ENCODE peak calls at places on chromosome 16, in five cellular contexts. J, M, H, A and P are unnamed samples. For H3K27me3, the result is how much of the 10 kb centered on the place peaks cover.

GRCh38 chr16:82031116-82032084 is 3.7 kb upstream of the HSD17B2 start:
- DNase-seq in A (no peak), J (no peak), H (no peak), M (no peak), P (no peak)

GRCh38 chr16:56691885-56692284 is 9.6 kb downstream of the MT1X start:
- DNase-seq in A (peak), M (no peak), J (peak), H (peak), P (no peak)

GRCh38 chr16:6573577-6573976 is 759.1 kb upstream of the RBFOX1 start:
- DNase-seq in M (peak), H (peak), A (peak), J (no peak), P (no peak)

GRCh38 chr16:4945560-4946502 is 8.9 kb upstream of the PPL start:
- DNase-seq in A (peak), M (no peak), H (no peak), J (no peak), P (peak)

GRCh38 chr16:78520470-78520869 is 421.0 kb downstream of the WWOX start:
- DNase-seq in A (no peak), H (no peak), M (no peak), J (no peak), P (no peak)

GRCh38 chr16:67357561-67357960 is 30.9 kb downstream of the LRRC36 start:
- DNase-seq in H (no peak), J (no peak), A (no peak), M (no peak), P (no peak)

GRCh38 chr16:56709686-56710040 is 20.3 kb upstream of the NUP93 start:
- DNase-seq in H (no peak), A (no peak), J (no peak), M (no peak), P (no peak)

GRCh38 chr16:12758670-12759558 is 44.8 kb downstream of the CPPED1 start:
- DNase-seq in M (no peak), H (no peak), J (no peak), A (no peak), P (no peak)

GRCh38 chr16:85928411-85928820 is 29.5 kb downstream of the IRF8 start:
- DNase-seq in J (peak), A (no peak), M (no peak), H (peak), P (peak)

GRCh38 chr16:31874354-31875111 is 926 bp downstream of the ZNF267 start:
- DNase-seq in J (no peak), A (peak), H (no peak), M (peak), P (no peak)

GRCh38 chr16:72501739-72502653 is 330.0 kb upstream of the PMFBP1 start:
- DNase-seq in J (peak), M (peak), A (peak), H (peak), P (peak)

GRCh38 chr16:22161999-22162657 is at the start of gene SDR42E2:
- DNase-seq in H (peak), J (no peak), A (peak), M (peak), P (no peak)

GRCh38 chr16:716250-716607 is 1.3 kb downstream of the METRN start:
- DNase-seq in M (no peak), A (peak), J (peak), H (no peak), P (peak)

GRCh38 chr16:78684040-78684611 is 584.7 kb downstream of the WWOX start:
- DNase-seq in J (peak), A (peak), M (no peak), H (peak), P (peak)

GRCh38 chr16:29023279-29024278 is 38.7 kb downstream of the LAT start:
- DNase-seq in M (no peak), A (peak), H (no peak), J (no peak), P (no peak)

GRCh38 chr16:21302898-21303528 is 24.9 kb upstream of the CRYM start:
- DNase-seq in J (no peak), M (no peak), A (no peak), H (peak), P (no peak)

GRCh38 chr16:86952769-86953168 is 364.4 kb downstream of the C16orf95 start:
- DNase-seq in M (no peak), J (no peak), H (no peak), A (no peak), P (no peak)

GRCh38 chr16:66574081-66574480 is 5.2 kb upstream of the CMTM2 start:
- DNase-seq in A (no peak), M (no peak), J (no peak), H (no peak), P (no peak)

GRCh38 chr16:84282533-84282932 is 12.1 kb upstream of the WFDC1 start:
- DNase-seq in H (no peak), A (no peak), J (no peak), M (no peak), P (no peak)

GRCh38 chr16:50467943-50468748 is 80.0 kb upstream of the NKD1 start:
- DNase-seq in M (no peak), J (peak), H (peak), A (no peak), P (no peak)

GRCh38 chr16:15960124-15960971 is 10.9 kb downstream of the ABCC1 start:
- DNase-seq in J (no peak), M (no peak), A (no peak), H (no peak), P (no peak)

GRCh38 chr16:15961557-15962205 is 12.3 kb downstream of the ABCC1 start:
- DNase-seq in H (no peak), A (no peak), J (no peak), M (no peak), P (no peak)

GRCh38 chr16:15961060-15961511 is 11.7 kb downstream of the ABCC1 start:
- DNase-seq in M (peak), A (no peak), J (no peak), H (no peak), P (no peak)

GRCh38 chr16:15955425-15955824 is 6.0 kb downstream of the ABCC1 start:
- DNase-seq in M (no peak), J (no peak), H (no peak), A (no peak), P (no peak)

DNA sequence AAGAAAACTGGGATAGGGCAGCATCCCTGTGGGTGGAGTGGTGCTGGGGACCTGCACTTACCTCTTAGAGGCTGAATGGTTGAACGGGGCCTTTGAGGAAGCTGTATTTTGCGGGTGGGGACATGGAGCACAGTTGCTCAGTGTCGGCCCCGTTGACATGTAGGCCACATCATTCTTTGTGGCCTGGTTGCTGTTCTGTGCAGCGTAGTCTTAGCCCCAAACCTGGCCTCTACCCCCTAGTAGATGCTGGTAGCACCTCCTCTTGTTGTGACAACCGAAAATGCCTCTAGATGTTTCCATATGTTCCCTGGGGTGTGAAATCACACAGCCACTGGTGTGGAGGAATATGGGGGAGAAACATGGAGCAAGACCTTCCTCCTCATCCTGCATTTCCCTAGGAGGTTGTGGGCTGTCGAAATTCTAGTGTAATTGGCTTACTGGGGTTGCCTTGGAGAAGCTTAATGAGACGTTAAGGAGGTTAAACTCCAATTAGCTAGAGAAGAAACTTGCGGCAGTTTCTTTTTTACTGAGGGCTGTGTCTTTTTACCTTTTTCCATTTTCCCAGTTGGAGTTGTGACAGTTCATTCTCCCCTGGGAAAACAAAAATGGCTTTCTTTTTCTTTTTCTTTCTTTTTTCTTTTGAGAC is 9.4 kb downstream of the ABCC1 start:
- DNase-seq in H (no peak), J (no peak), M (no peak), A (no peak), P (no peak)
- H3K27ac ChIP-seq in H (no peak), J (no peak), M (no peak), A (no peak), P (no peak)

DNA sequence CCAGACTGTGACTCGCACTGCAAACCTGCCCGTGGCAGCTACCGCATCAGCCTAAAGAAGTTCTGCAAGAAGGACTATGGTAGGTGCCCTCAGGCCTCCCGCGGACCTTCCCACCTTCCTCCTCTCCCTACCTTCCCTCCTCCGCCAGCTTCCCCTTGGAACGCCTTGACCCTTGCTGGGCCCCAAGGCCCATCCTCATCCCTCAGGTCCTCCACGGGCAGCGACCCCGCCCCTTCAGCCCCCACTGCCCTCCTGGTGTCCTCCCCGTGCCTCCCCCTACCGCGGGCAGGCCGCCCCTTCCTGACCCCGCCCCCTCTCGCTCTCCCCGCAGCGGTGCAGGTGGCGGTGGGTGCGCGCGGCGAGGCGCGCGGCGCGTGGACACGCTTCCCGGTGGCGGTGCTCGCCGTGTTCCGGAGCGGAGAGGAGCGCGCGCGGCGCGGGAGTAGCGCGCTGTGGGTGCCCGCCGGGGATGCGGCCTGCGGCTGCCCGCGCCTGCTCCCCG is 1.5 kb upstream of the TBC1D24 start:
- DNase-seq in A (peak), J (no peak), H (no peak), M (no peak), P (peak)
- H3K27me3 ChIP-seq in A (under half), J (under half), H (half or more), M (under half), P (under half)

DNA sequence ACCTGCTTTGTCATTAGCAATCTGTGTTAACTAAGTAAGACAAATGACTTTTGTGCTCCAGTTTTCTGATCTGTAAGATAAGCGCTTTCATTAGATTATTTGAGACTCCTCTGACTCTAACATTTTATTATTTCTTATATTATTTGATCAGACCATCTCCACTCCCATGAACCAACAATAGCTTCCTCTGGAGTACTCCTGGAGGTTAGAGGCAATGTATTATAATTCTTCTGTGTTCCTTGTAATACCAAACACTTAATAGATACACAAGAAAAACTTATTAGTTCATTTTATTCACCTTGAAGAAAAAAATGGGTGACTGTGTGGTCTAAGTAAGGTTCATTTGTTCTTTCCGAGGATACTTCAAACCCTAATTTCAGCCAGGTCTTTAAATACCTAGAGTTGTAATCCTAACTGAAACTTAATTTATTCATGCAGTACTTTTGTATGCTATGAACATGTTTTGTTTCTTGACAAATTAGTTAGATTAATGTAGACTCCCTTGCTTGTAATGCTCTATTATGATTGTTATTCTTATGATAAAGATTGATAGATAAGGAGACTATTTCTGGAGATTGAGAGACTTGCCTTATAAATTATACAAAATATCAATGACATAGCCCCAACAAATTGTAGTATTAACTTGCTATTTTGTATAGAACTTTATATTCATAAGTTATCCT is 53.9 kb downstream of the NQO1 start:
- DNase-seq in A (no peak), H (no peak), J (no peak), M (no peak), P (no peak)
- H3K4me3 ChIP-seq in A (no peak), H (no peak), J (no peak), M (no peak), P (no peak)

GRCh38 chr16:2359919-2360318 is 19.4 kb upstream of the ABCA3 start:
- DNase-seq in J (no peak), M (no peak), H (no peak), A (no peak), P (no peak)
- H3K27ac ChIP-seq in J (no peak), M (no peak), H (no peak), A (no peak), P (no peak)

GRCh38 chr16:88408561-88408960 is 25.8 kb downstream of the ZNF469 start:
- DNase-seq in M (no peak), H (no peak), A (no peak), J (no peak), P (no peak)
- H3K27me3 ChIP-seq in M (under half), H (under half), A (under half), J (under half), P (under half)

GRCh38 chr16:10683160-10683559 is 11.6 kb downstream of the TEKT5 start:
- DNase-seq in H (no peak), M (no peak), A (no peak), J (no peak), P (peak)

GRCh38 chr16:10688726-10689125 is 6.0 kb downstream of the TEKT5 start:
- DNase-seq in H (no peak), J (no peak), M (no peak), A (no peak), P (no peak)

GRCh38 chr16:10684541-10685151 is 10.1 kb downstream of the TEKT5 start:
- DNase-seq in H (no peak), M (no peak), A (no peak), J (no peak), P (no peak)

GRCh38 chr16:10688291-10688690 is 6.4 kb downstream of the TEKT5 start:
- DNase-seq in J (no peak), A (peak), M (no peak), H (peak), P (no peak)

GRCh38 chr16:10685709-10686108 is 9.0 kb downstream of the TEKT5 start:
- DNase-seq in J (no peak), M (no peak), H (no peak), A (no peak), P (no peak)
- H3K4me3 ChIP-seq in J (no peak), M (no peak), H (no peak), A (no peak), P (no peak)

GRCh38 chr16:24146523-24146922 is 109.6 kb upstream of the CACNG3 start:
- DNase-seq in J (no peak), M (no peak), A (no peak), H (no peak), P (peak)

GRCh38 chr16:24150282-24150681 is 105.9 kb upstream of the CACNG3 start:
- DNase-seq in H (no peak), A (no peak), M (no peak), J (peak), P (no peak)

GRCh38 chr16:24152826-24153225 is 103.3 kb upstream of the CACNG3 start:
- DNase-seq in M (no peak), H (no peak), J (no peak), A (no peak), P (no peak)

GRCh38 chr16:24149102-24149501 is 107.0 kb upstream of the CACNG3 start:
- DNase-seq in J (no peak), A (no peak), H (no peak), M (no peak), P (no peak)

DNA sequence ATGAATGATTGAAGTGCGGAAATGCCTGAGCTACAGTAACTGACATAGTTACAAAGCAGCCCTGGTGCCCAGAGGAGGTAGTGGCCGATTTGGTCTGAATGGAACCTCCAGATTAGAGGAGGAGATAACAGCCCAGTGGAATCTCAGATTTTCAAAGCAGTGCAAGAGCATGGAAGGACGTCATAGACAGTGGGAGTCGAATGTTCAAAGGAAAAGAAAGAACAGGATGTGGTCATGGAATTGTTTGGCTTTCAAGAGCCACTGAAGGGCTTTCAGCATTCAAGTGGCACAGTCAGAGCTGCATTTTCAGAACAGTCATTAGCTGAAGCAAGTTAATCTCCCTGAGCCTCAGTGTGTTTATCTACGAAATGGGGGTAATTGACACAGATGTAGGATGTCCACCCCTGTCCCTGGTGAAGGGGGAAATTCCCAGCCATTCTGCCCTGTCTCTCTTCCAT is 104.6 kb upstream of the CACNG3 start:
- DNase-seq in J (no peak), H (no peak), M (no peak), A (no peak), P (no peak)
- H3K27ac ChIP-seq in J (no peak), H (no peak), M (no peak), A (no peak), P (no peak)